ENCODE peak calls at places on chromosomes 13 and 19, in four cellular contexts. N is AG10803, K is lower lobe of right lung, R is AG09309. H is an unnamed sample.

GRCh38 chr19:56272448-56272847 is at the start of gene EDDM13:
- DNase-seq in N (no peak), K (no peak), R (no peak), H (no peak)

GRCh38 chr19:46990998-46991676 is 28.5 kb upstream of the NPAS1 start:
- DNase-seq in N (peak), K (peak), R (peak), H (peak)

GRCh38 chr13:20363604-20364003 is 131.5 kb upstream of the GJB6 start:
- DNase-seq in N (no peak), K (no peak), R (no peak), H (peak)

GRCh38 chr13:35979378-35979911 is 151.7 kb downstream of the DCLK1 start:
- DNase-seq in N (peak), K (no peak), R (peak), H (peak)

GRCh38 chr13:45341799-45342584 is 1.0 kb upstream of the TPT1 start:
- DNase-seq in N (peak), K (peak), R (no peak), H (peak)

GRCh38 chr13:113034451-113035208 is 65.6 kb downstream of the MCF2L start:
- DNase-seq in N (peak), K (no peak), R (no peak), H (peak)

GRCh38 chr19:19551862-19552192 is 13.8 kb downstream of the CILP2 start:
- DNase-seq in N (peak), K (no peak), R (no peak), H (no peak)

GRCh38 chr13:40127925-40128324 is 472.5 kb downstream of the COG6 start:
- DNase-seq in N (no peak), K (no peak), R (no peak), H (no peak)

GRCh38 chr19:46319620-46320019 is 22.8 kb downstream of the HIF3A start:
- DNase-seq in N (no peak), K (no peak), R (no peak), H (no peak)

GRCh38 chr19:53511933-53512374 is 26.0 kb upstream of the ZNF331 start:
- DNase-seq in N (peak), K (peak), R (peak), H (peak)

GRCh38 chr13:35163674-35164073 is 221.6 kb downstream of the NBEA start:
- DNase-seq in N (no peak), K (no peak), R (no peak), H (no peak)

GRCh38 chr13:37531054-37531453 is 67.5 kb downstream of the POSTN start:
- DNase-seq in N (peak), K (no peak), R (peak), H (peak)

GRCh38 chr19:42311612-42312160 is 1.4 kb upstream of the TMEM145 start:
- DNase-seq in N (no peak), K (no peak), R (no peak), H (no peak)

GRCh38 chr19:4916292-4917082 is 7.2 kb downstream of the UHRF1 start:
- DNase-seq in N (no peak), K (no peak), R (no peak), H (no peak)

GRCh38 chr13:27403252-27403678 is 21.2 kb upstream of the GTF3A start:
- DNase-seq in N (peak), K (no peak), R (peak), H (peak)

GRCh38 chr19:5352229-5352763 is 11.7 kb upstream of the PTPRS start:
- DNase-seq in N (no peak), K (no peak), R (no peak), H (no peak)

GRCh38 chr13:25288966-25289365 is 1.7 kb upstream of the MTMR6 start:
- DNase-seq in N (no peak), K (no peak), R (no peak), H (no peak)

GRCh38 chr19:3034194-3034844 is 5.2 kb upstream of the TLE2 start:
- DNase-seq in N (peak), K (no peak), R (no peak), H (no peak)

GRCh38 chr13:113786262-113786841 is 27.3 kb downstream of the TMEM255B start:
- DNase-seq in N (peak), K (no peak), R (no peak), H (peak)

GRCh38 chr13:21528616-21529015 is 69.5 kb upstream of the ZDHHC20 start:
- DNase-seq in N (peak), K (no peak), R (peak), H (peak)

GRCh38 chr19:35805518-35806102 is 7.0 kb downstream of the PRODH2 start:
- DNase-seq in N (no peak), K (no peak), R (no peak), H (no peak)

GRCh38 chr19:54325194-54325621 is 12.2 kb upstream of the LILRA5 start:
- DNase-seq in N (peak), K (no peak), R (no peak), H (peak)

GRCh38 chr19:33879818-33880575 is 83.3 kb downstream of the KCTD15 start:
- DNase-seq in N (no peak), K (no peak), R (no peak), H (no peak)

GRCh38 chr19:45404557-45405434 is at the start of gene PPP1R13L:
- DNase-seq in N (peak), K (peak), R (no peak), H (peak)

GRCh38 chr13:26050568-26051230 is 1.1 kb downstream of the SHISA2 start:
- DNase-seq in N (no peak), K (peak), R (no peak), H (no peak)

GRCh38 chr19:3683405-3683865 is 16.8 kb downstream of the PIP5K1C start:
- DNase-seq in N (no peak), K (no peak), R (no peak), H (peak)

GRCh38 chr13:58583961-58584360 is 952.4 kb downstream of the PCDH17 start:
- DNase-seq in N (no peak), K (no peak), R (no peak), H (no peak)

GRCh38 chr13:29924482-29924884 is 74.1 kb upstream of the UBL3 start:
- DNase-seq in N (peak), K (no peak), R (peak), H (peak)

GRCh38 chr13:20553309-20553708 is 13.6 kb upstream of the IFT88 start:
- DNase-seq in N (peak), K (no peak), R (no peak), H (no peak)

GRCh38 chr13:46160474-46161066 is 21.4 kb downstream of the LCP1 start:
- DNase-seq in N (peak), K (no peak), R (peak), H (peak)

GRCh38 chr19:17108453-17108784 is 32.8 kb downstream of the MYO9B start:
- DNase-seq in N (no peak), K (no peak), R (no peak), H (no peak)

GRCh38 chr13:65872448-65872847 is 1357.7 kb downstream of the PCDH9 start:
- DNase-seq in N (no peak), K (no peak), R (no peak), H (no peak)

GRCh38 chr13:68176486-68176885 is 946.4 kb upstream of the PCDH9 start:
- DNase-seq in N (peak), K (no peak), R (no peak), H (peak)

GRCh38 chr13:113791226-113791625 is 32.2 kb downstream of the TMEM255B start:
- DNase-seq in N (no peak), K (no peak), R (no peak), H (no peak)

GRCh38 chr19:8307400-8307964 is 676 bp downstream of the CD320 start:
- DNase-seq in N (no peak), K (no peak), R (no peak), H (no peak)

GRCh38 chr19:14405758-14406644 is 13.1 kb downstream of the DDX39A start:
- DNase-seq in N (peak), K (peak), R (no peak), H (peak)

DNA sequence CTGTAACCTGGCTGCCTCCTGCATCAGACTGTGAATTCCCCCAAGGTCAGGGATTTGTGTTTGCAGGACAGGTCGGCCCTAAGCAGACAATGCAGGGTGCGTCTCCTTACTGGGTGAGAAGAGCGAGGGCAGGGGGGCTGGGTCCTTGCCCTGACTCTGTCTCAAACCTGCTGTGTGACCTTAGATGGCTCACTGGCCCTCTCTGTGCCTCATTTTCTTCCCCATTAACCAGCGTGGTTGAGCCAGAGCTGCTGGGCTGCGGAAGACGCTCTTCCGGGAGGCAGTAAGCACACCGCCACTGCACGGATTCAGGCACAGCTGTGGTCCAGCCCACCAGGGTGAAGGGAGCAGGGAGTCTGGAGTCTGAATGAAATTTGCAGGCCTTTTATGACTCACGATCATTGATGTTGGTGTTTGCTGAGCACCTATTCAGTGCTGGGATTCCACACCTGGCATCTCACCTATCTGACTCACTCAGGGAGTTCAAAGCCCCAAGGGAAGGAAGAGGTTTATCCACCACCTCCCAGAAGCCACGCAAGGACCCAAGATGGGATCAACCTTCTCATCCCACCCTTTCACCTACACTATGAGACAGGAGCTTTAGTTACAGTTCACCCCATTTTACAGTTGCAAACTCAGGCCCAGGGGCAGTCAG is 2.5 kb downstream of the AKT1S1 start:
- DNase-seq in N (no peak), K (no peak), R (no peak), H (no peak)
- H3K4me3 ChIP-seq in N (peak), K (no peak), R (no peak), H (no peak)

GRCh38 chr13:75226092-75226491 is 255.9 kb downstream of the TBC1D4 start:
- DNase-seq in N (no peak), K (peak), R (no peak), H (peak)
- TF ChIP-seq CTCF in N (no peak), K (no peak), R (no peak), H (no peak)

DNA sequence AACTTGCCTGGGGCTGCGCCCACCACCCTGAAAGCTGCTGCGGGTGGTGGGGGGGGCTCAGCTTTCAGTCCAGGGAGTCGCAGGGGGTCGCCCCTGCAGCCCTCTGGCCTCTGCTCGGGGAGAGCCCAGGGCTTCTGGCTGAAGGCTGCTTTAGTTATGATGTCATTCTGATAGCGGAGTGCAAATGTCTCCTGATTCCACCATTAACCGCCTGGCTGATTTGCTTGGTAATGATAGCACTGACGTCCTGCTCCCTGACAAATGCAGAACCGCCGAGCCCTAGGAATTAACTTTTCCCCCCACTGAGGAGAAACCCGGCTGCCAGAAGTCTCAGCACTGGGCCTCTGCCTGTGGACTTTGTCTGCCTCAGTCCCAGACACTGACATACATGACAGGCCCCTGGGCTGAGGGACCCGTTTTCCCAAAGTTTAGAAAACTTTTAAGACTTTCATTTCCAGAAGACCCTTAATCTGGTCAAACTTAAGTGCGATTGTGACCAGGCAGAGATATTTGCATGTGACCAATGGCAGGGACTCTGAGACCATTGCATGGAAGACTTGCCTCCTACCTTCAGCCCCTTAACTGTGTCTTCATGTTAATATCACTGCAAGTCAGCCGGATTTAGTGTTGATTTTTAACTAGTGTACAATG is 142.5 kb upstream of the ZNF536 start:
- DNase-seq in N (no peak), K (no peak), R (no peak), H (no peak)
- H3K4me3 ChIP-seq in N (peak), K (no peak), R (no peak), H (no peak)

GRCh38 chr13:75537401-75538365 is at the start of gene COMMD6:
- DNase-seq in N (peak), K (peak), R (peak), H (peak)
- TF ChIP-seq CTCF in N (peak), K (peak), R (peak), H (no peak)

DNA sequence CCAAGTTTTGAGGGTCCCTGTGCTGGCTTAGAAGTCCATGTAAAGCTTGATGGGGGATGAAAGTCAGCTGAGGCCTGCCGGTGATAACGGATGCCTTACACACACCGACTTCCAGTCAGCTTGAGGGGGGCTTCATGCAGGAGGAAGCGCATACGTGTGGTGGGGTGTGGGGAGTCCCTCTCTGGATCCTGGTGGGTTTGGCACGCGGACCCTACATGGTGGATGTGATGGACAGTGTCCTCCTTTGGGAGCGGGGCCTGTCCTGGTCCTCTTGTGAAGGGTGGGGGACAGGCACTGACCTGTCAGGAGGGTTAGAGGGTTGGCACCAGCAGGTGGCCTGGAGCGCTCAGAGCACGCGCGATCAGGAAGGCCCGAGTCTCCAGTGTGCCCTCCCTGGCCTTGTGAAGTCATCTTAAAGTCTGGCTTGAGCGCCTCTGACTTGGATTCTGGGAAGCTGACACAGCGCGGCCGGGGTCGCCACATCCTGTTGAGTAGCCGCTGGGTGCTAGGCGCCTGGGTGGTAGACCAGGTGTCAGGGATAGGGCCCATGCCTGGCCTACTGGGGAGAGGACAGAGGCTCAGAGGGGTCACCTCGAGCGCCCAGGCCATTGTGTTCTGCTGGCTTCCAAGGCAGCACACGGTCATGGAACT is 2.9 kb downstream of the DAZAP1 start:
- DNase-seq in N (peak), K (no peak), R (no peak), H (peak)
- H3K4me3 ChIP-seq in N (peak), K (peak), R (no peak), H (peak)

GRCh38 chr13:111344471-111345191 is 24.2 kb downstream of the TEX29 start:
- DNase-seq in N (peak), K (peak), R (no peak), H (peak)
- TF ChIP-seq CTCF in N (peak), K (peak), R (peak), H (peak)

GRCh38 chr13:76983676-76984075 is 8.2 kb upstream of the CLN5 start:
- DNase-seq in N (no peak), K (no peak), R (no peak), H (no peak)

GRCh38 chr13:76976929-76977328 is 15.0 kb upstream of the CLN5 start:
- DNase-seq in N (no peak), K (no peak), R (no peak), H (no peak)

GRCh38 chr13:76976488-76976887 is 15.4 kb upstream of the CLN5 start:
- DNase-seq in N (no peak), K (no peak), R (no peak), H (peak)

GRCh38 chr13:76982051-76982450 is 9.8 kb upstream of the CLN5 start:
- DNase-seq in N (no peak), K (no peak), R (no peak), H (no peak)

DNA sequence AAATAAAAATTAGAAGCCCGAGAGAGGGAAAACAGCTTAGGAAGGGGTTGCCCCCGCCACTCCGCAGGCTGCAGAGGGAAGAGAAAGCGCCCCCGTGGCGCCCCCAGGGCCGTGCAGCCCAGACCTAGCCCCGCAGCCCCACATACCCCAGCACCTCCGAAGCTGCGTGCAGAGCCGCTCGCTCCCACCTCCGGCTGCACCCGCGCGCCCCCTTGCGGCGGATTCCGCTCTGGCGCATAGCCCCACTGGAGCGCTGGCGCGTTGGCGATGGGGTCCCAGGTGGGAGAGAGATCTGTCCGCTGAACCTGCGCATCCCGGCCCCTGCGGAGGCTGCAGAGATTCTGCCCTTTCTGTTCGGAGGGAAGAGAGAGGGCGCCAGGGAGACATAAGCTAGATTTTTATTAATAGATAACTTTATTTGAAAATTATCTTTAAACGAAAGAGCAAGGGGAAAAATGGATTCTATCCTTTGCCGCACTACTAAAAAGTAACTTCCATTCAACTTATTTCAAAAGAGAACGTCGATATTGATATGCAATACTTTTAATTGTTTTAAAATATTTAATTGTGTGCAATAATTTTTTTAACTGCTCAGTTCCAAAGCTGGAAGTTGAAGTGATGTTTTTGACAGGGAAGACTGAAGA is 11.7 kb upstream of the CLN5 start:
- DNase-seq in N (peak), K (peak), R (no peak), H (peak)
- H3K4me3 ChIP-seq in N (peak), K (peak), R (peak), H (peak)

GRCh38 chr13:52447815-52448552 is 2.5 kb downstream of the VPS36 start:
- DNase-seq in N (no peak), K (no peak), R (no peak), H (no peak)

GRCh38 chr13:52452470-52452869 is 2.0 kb upstream of the VPS36 start:
- DNase-seq in N (no peak), K (no peak), R (no peak), H (no peak)

GRCh38 chr13:52449323-52450011 is 967 bp downstream of the VPS36 start:
- DNase-seq in N (no peak), K (no peak), R (no peak), H (no peak)

GRCh38 chr13:52450012-52450792 is at the start of gene VPS36:
- DNase-seq in N (peak), K (peak), R (peak), H (peak)

DNA sequence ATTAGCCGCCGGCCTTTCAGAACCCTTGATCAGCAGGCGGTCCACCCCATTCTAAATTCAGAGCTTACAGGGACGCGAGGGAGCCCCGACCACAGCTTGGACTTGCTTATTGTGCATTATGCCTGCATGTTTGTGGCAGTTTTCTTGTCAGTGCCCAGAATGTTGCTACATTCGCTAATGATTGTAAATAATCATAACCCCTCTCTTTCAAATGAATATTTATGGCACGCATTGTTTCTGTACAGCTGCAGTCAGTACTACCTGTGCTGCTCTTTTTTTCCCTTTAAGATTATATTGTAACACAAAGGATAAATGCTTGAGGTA is 321 bp upstream of the VPS36 start:
- DNase-seq in N (no peak), K (no peak), R (no peak), H (no peak)
- TF ChIP-seq CTCF in N (no peak), K (no peak), R (no peak), H (no peak)

GRCh38 chr13:60936281-60936680 is 479.4 kb downstream of the PCDH20 start:
- DNase-seq in N (no peak), K (no peak), R (no peak), H (no peak)

GRCh38 chr13:60933638-60934037 is 482.0 kb downstream of the PCDH20 start:
- DNase-seq in N (no peak), K (no peak), R (no peak), H (no peak)

GRCh38 chr13:60931858-60932546 is 483.6 kb downstream of the PCDH20 start:
- DNase-seq in N (no peak), K (no peak), R (no peak), H (no peak)
- H3K4me3 ChIP-seq in N (no peak), K (no peak), R (no peak), H (no peak)

GRCh38 chr19:48899781-48900476 is at the start of gene NUCB1:
- DNase-seq in N (peak), K (peak), R (peak), H (peak)
- TF ChIP-seq CTCF in N (peak), K (peak), R (peak), H (peak)

H was measured in fibroblast of mammary gland.